ENCODE peak calls at places on chromosome 1, in eight cellular contexts. One of them, this sample, is unnamed.

GRCh38 chr1:119674110-119674509 is 26.0 kb upstream of the ZNF697 start:
- DNase-seq in lower lobe of right lung: no peak
- DNase-seq in CD8-positive, alpha-beta T cell: no peak
- DNase-seq in choroid plexus epithelial cell: peak
- DNase-seq in effector memory CD4-positive, alpha-beta T cell: no peak
- DNase-seq in psoas muscle: no peak
- DNase-seq in BE2C: no peak
- DNase-seq in transverse colon: no peak
- DNase-seq in this sample: no peak

GRCh38 chr1:160325252-160325651 is 17.8 kb downstream of the COPA start:
- DNase-seq in lower lobe of right lung: no peak
- DNase-seq in CD8-positive, alpha-beta T cell: no peak
- DNase-seq in choroid plexus epithelial cell: no peak
- DNase-seq in effector memory CD4-positive, alpha-beta T cell: no peak
- DNase-seq in psoas muscle: no peak
- DNase-seq in BE2C: no peak
- DNase-seq in transverse colon: no peak
- DNase-seq in this sample: no peak

GRCh38 chr1:233714631-233715217 is 100.8 kb downstream of the KCNK1 start:
- DNase-seq in lower lobe of right lung: no peak
- DNase-seq in CD8-positive, alpha-beta T cell: no peak
- DNase-seq in choroid plexus epithelial cell: no peak
- DNase-seq in effector memory CD4-positive, alpha-beta T cell: no peak
- DNase-seq in psoas muscle: no peak
- DNase-seq in BE2C: no peak
- DNase-seq in transverse colon: no peak
- DNase-seq in this sample: peak

GRCh38 chr1:235054961-235055360 is 73.7 kb downstream of the TOMM20 start:
- DNase-seq in lower lobe of right lung: no peak
- DNase-seq in CD8-positive, alpha-beta T cell: no peak
- DNase-seq in choroid plexus epithelial cell: no peak
- DNase-seq in effector memory CD4-positive, alpha-beta T cell: no peak
- DNase-seq in psoas muscle: no peak
- DNase-seq in BE2C: no peak
- DNase-seq in transverse colon: no peak
- DNase-seq in this sample: no peak

GRCh38 chr1:4268890-4269286 is 368.8 kb upstream of the C1orf174 start:
- DNase-seq in lower lobe of right lung: no peak
- DNase-seq in CD8-positive, alpha-beta T cell: no peak
- DNase-seq in choroid plexus epithelial cell: no peak
- DNase-seq in effector memory CD4-positive, alpha-beta T cell: no peak
- DNase-seq in psoas muscle: no peak
- DNase-seq in BE2C: no peak
- DNase-seq in transverse colon: no peak
- DNase-seq in this sample: no peak

GRCh38 chr1:65769621-65770020 is 23.1 kb upstream of the PDE4B start:
- DNase-seq in lower lobe of right lung: no peak
- DNase-seq in CD8-positive, alpha-beta T cell: no peak
- DNase-seq in choroid plexus epithelial cell: no peak
- DNase-seq in effector memory CD4-positive, alpha-beta T cell: no peak
- DNase-seq in psoas muscle: no peak
- DNase-seq in BE2C: no peak
- DNase-seq in transverse colon: no peak
- DNase-seq in this sample: no peak

GRCh38 chr1:198635964-198636363 is 2.9 kb upstream of the PTPRC start:
- DNase-seq in lower lobe of right lung: no peak
- DNase-seq in CD8-positive, alpha-beta T cell: no peak
- DNase-seq in choroid plexus epithelial cell: no peak
- DNase-seq in effector memory CD4-positive, alpha-beta T cell: no peak
- DNase-seq in psoas muscle: no peak
- DNase-seq in BE2C: no peak
- DNase-seq in transverse colon: no peak
- DNase-seq in this sample: no peak

GRCh38 chr1:77282866-77283539 is 1.2 kb downstream of the AK5 start:
- DNase-seq in lower lobe of right lung: no peak
- DNase-seq in CD8-positive, alpha-beta T cell: peak
- DNase-seq in choroid plexus epithelial cell: no peak
- DNase-seq in effector memory CD4-positive, alpha-beta T cell: no peak
- DNase-seq in psoas muscle: no peak
- DNase-seq in BE2C: no peak
- DNase-seq in transverse colon: no peak
- DNase-seq in this sample: no peak

GRCh38 chr1:29650476-29650875 is 414.2 kb downstream of the PTPRU start:
- DNase-seq in lower lobe of right lung: no peak
- DNase-seq in CD8-positive, alpha-beta T cell: peak
- DNase-seq in choroid plexus epithelial cell: no peak
- DNase-seq in effector memory CD4-positive, alpha-beta T cell: no peak
- DNase-seq in psoas muscle: no peak
- DNase-seq in BE2C: no peak
- DNase-seq in transverse colon: peak
- DNase-seq in this sample: no peak

DNA sequence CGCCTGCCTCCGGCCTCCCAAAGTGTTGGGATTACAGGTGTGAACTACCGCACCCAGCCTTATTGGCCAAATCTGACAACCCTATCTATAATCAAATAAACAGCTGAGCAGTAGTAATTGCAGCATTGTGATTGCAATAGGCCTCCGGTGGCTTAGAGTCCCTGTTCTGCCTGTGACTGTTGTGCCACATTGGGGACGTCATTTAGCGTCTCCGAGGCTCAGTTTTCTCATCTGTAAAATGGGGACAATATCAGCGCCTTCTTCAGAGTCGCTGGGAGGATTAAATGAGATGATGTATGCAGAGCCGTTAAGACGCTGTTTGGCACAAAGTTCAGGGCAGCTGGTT is 528 bp upstream of the CAPN2 start:
- DNase-seq in lower lobe of right lung: no peak
- DNase-seq in CD8-positive, alpha-beta T cell: no peak
- DNase-seq in choroid plexus epithelial cell: no peak
- DNase-seq in effector memory CD4-positive, alpha-beta T cell: no peak
- DNase-seq in psoas muscle: no peak
- DNase-seq in BE2C: no peak
- DNase-seq in transverse colon: no peak
- DNase-seq in this sample: no peak
- H3K4me3 ChIP-seq in lower lobe of right lung: peak
- H3K4me3 ChIP-seq in CD8-positive, alpha-beta T cell: peak
- H3K4me3 ChIP-seq in choroid plexus epithelial cell: peak
- H3K4me3 ChIP-seq in effector memory CD4-positive, alpha-beta T cell: peak
- H3K4me3 ChIP-seq in psoas muscle: peak
- H3K4me3 ChIP-seq in BE2C: peak
- H3K4me3 ChIP-seq in transverse colon: peak
- H3K4me3 ChIP-seq in this sample: peak

DNA sequence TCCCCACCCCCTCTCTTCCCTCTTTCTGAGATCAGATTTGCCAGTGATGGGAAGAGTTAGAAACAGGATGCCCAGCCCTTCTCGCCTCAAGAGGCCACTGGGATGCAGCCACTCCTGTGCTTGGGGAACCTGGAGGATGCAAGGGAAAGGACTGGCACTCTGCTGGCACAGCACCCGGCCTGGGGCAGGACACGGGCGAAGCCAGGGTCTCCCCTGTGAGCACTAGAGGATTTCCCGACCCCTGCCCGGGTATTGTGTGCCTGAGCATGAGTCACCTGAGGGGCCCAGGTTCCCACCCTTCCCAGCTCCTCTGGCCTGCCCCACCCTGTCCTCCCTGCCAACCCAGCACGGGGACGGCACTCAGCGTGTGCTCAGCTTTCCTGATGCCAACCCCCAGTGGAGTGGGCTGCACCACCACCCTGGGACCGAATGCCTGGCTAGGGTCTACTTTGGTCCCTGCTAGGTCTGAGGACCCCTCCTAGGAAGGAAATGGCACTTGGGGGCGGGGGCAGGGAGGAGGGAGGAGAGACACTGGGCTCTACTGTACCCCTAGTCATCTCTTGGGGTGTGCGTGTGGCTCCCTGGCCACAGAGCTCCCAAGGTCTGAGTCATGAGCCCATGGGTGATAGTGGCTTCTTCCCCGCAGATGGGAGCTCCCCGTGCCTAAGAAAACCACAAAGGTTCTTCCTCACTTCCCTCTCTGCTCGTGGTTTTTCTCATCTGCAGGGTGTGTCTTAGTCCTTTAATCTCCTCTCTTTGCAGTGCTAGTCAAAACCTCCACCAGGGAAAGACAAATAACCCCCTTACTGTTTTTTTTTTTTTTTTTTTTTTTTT is 12.4 kb downstream of the LMNA start:
- DNase-seq in lower lobe of right lung: peak
- DNase-seq in CD8-positive, alpha-beta T cell: peak
- DNase-seq in choroid plexus epithelial cell: peak
- DNase-seq in effector memory CD4-positive, alpha-beta T cell: peak
- DNase-seq in psoas muscle: peak
- DNase-seq in BE2C: no peak
- DNase-seq in transverse colon: peak
- DNase-seq in this sample: peak
- H3K4me3 ChIP-seq in lower lobe of right lung: peak
- H3K4me3 ChIP-seq in CD8-positive, alpha-beta T cell: no peak
- H3K4me3 ChIP-seq in choroid plexus epithelial cell: no peak
- H3K4me3 ChIP-seq in effector memory CD4-positive, alpha-beta T cell: no peak
- H3K4me3 ChIP-seq in psoas muscle: peak
- H3K4me3 ChIP-seq in BE2C: peak
- H3K4me3 ChIP-seq in transverse colon: no peak
- H3K4me3 ChIP-seq in this sample: no peak

GRCh38 chr1:21098186-21098915 is 78.3 kb downstream of the EIF4G3 start:
- DNase-seq in lower lobe of right lung: no peak
- DNase-seq in CD8-positive, alpha-beta T cell: no peak
- DNase-seq in choroid plexus epithelial cell: no peak
- DNase-seq in effector memory CD4-positive, alpha-beta T cell: no peak
- DNase-seq in psoas muscle: no peak
- DNase-seq in BE2C: no peak
- DNase-seq in transverse colon: no peak
- DNase-seq in this sample: no peak

GRCh38 chr1:21099034-21099868 is 77.4 kb downstream of the EIF4G3 start:
- DNase-seq in lower lobe of right lung: no peak
- DNase-seq in CD8-positive, alpha-beta T cell: no peak
- DNase-seq in choroid plexus epithelial cell: peak
- DNase-seq in effector memory CD4-positive, alpha-beta T cell: no peak
- DNase-seq in psoas muscle: no peak
- DNase-seq in BE2C: no peak
- DNase-seq in transverse colon: no peak
- DNase-seq in this sample: no peak

GRCh38 chr1:21097744-21098143 is 79.0 kb downstream of the EIF4G3 start:
- DNase-seq in lower lobe of right lung: no peak
- DNase-seq in CD8-positive, alpha-beta T cell: no peak
- DNase-seq in choroid plexus epithelial cell: no peak
- DNase-seq in effector memory CD4-positive, alpha-beta T cell: no peak
- DNase-seq in psoas muscle: no peak
- DNase-seq in BE2C: no peak
- DNase-seq in transverse colon: no peak
- DNase-seq in this sample: no peak

GRCh38 chr1:21100496-21100895 is 76.2 kb downstream of the EIF4G3 start:
- DNase-seq in lower lobe of right lung: no peak
- DNase-seq in CD8-positive, alpha-beta T cell: no peak
- DNase-seq in choroid plexus epithelial cell: peak
- DNase-seq in effector memory CD4-positive, alpha-beta T cell: no peak
- DNase-seq in psoas muscle: no peak
- DNase-seq in BE2C: no peak
- DNase-seq in transverse colon: no peak
- DNase-seq in this sample: no peak

DNA sequence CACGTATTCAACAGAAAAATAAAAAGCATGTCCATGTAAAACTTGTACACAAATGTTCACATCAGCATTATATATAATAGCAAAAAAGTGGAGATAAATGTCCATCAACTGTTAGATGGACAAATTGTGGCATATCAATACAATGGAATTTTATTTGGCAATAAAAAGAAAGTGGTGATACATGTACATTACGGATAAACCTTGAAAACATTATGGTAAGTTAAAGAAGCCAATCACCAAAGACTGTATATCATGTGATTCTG is 76.9 kb downstream of the EIF4G3 start:
- DNase-seq in lower lobe of right lung: no peak
- DNase-seq in CD8-positive, alpha-beta T cell: no peak
- DNase-seq in choroid plexus epithelial cell: no peak
- DNase-seq in effector memory CD4-positive, alpha-beta T cell: no peak
- DNase-seq in psoas muscle: no peak
- DNase-seq in BE2C: no peak
- DNase-seq in transverse colon: no peak
- DNase-seq in this sample: no peak
- H3K4me3 ChIP-seq in lower lobe of right lung: no peak
- H3K4me3 ChIP-seq in CD8-positive, alpha-beta T cell: no peak
- H3K4me3 ChIP-seq in choroid plexus epithelial cell: no peak
- H3K4me3 ChIP-seq in effector memory CD4-positive, alpha-beta T cell: no peak
- H3K4me3 ChIP-seq in psoas muscle: no peak
- H3K4me3 ChIP-seq in BE2C: no peak
- H3K4me3 ChIP-seq in transverse colon: no peak
- H3K4me3 ChIP-seq in this sample: no peak

GRCh38 chr1:75127916-75128717 is 6.1 kb upstream of the LHX8 start:
- DNase-seq in lower lobe of right lung: no peak
- DNase-seq in CD8-positive, alpha-beta T cell: no peak
- DNase-seq in choroid plexus epithelial cell: no peak
- DNase-seq in effector memory CD4-positive, alpha-beta T cell: no peak
- DNase-seq in psoas muscle: no peak
- DNase-seq in BE2C: no peak
- DNase-seq in transverse colon: no peak
- DNase-seq in this sample: no peak

GRCh38 chr1:75131593-75132420 is 2.4 kb upstream of the LHX8 start:
- DNase-seq in lower lobe of right lung: no peak
- DNase-seq in CD8-positive, alpha-beta T cell: no peak
- DNase-seq in choroid plexus epithelial cell: no peak
- DNase-seq in effector memory CD4-positive, alpha-beta T cell: no peak
- DNase-seq in psoas muscle: no peak
- DNase-seq in BE2C: no peak
- DNase-seq in transverse colon: no peak
- DNase-seq in this sample: no peak

GRCh38 chr1:75130312-75130677 is 3.9 kb upstream of the LHX8 start:
- DNase-seq in lower lobe of right lung: no peak
- DNase-seq in CD8-positive, alpha-beta T cell: no peak
- DNase-seq in choroid plexus epithelial cell: no peak
- DNase-seq in effector memory CD4-positive, alpha-beta T cell: no peak
- DNase-seq in psoas muscle: no peak
- DNase-seq in BE2C: no peak
- DNase-seq in transverse colon: no peak
- DNase-seq in this sample: no peak

GRCh38 chr1:75130865-75131592 is 3.2 kb upstream of the LHX8 start:
- DNase-seq in lower lobe of right lung: no peak
- DNase-seq in CD8-positive, alpha-beta T cell: no peak
- DNase-seq in choroid plexus epithelial cell: no peak
- DNase-seq in effector memory CD4-positive, alpha-beta T cell: no peak
- DNase-seq in psoas muscle: no peak
- DNase-seq in BE2C: no peak
- DNase-seq in transverse colon: no peak
- DNase-seq in this sample: no peak

DNA sequence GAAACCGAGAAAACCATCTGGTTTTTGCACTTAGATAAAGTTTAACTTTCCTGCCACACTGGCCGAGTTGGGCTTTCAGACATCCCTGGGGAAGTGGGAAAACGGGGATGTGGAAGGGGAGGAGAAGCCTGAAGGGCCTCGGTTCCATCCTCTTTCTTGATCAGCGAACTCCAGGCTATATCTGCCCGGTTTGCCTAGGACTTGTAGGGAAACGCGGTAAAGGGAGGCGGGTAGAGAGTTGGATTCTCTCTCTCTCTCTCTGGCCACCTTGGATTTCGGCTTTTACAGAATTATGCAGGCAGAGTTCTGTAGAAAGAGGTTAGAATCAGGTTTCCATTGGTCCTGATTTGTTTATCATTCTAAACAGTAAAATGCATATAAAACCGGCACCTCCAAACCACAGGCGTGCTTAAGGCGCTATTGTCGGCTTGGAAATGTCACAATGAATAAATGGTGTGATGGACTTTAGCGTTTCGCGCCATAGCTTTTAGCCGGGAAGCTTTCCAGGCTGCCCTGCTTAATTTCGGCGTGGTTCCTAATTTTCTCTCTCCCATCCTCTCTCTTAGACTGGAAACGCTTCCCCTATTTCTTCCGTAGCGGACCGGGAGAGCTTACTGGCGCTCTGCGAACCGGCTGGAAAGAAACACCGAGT is 4.4 kb upstream of the LHX8 start:
- DNase-seq in lower lobe of right lung: no peak
- DNase-seq in CD8-positive, alpha-beta T cell: no peak
- DNase-seq in choroid plexus epithelial cell: no peak
- DNase-seq in effector memory CD4-positive, alpha-beta T cell: no peak
- DNase-seq in psoas muscle: no peak
- DNase-seq in BE2C: no peak
- DNase-seq in transverse colon: no peak
- DNase-seq in this sample: no peak
- H3K4me3 ChIP-seq in lower lobe of right lung: no peak
- H3K4me3 ChIP-seq in CD8-positive, alpha-beta T cell: no peak
- H3K4me3 ChIP-seq in choroid plexus epithelial cell: no peak
- H3K4me3 ChIP-seq in effector memory CD4-positive, alpha-beta T cell: no peak
- H3K4me3 ChIP-seq in psoas muscle: no peak
- H3K4me3 ChIP-seq in BE2C: no peak
- H3K4me3 ChIP-seq in transverse colon: no peak
- H3K4me3 ChIP-seq in this sample: no peak

This sample was measured in small intestine.